ENCODE peak calls at places on chromosomes 4 and X, in six cellular contexts. One of them, this sample, is unnamed.

GRCh38 chrX:76454456-76454927 is 27.0 kb downstream of the MAGEE1 start:
- DNase-seq in heart left ventricle: no peak
- DNase-seq in GM12891: no peak
- DNase-seq in ovary: no peak
- DNase-seq in HCT116: peak
- DNase-seq in GM12892: no peak
- DNase-seq in this sample: no peak

GRCh38 chr4:4339504-4340085 is 47.3 kb upstream of the NSG1 start:
- DNase-seq in heart left ventricle: peak
- DNase-seq in HCT116: no peak
- DNase-seq in GM12892: no peak
- DNase-seq in ovary: no peak
- DNase-seq in GM12891: no peak
- DNase-seq in this sample: no peak

GRCh38 chrX:102958794-102959193 is 21.7 kb downstream of the RAB40AL start:
- DNase-seq in ovary: no peak
- DNase-seq in HCT116: no peak
- DNase-seq in GM12892: no peak
- DNase-seq in heart left ventricle: no peak
- DNase-seq in GM12891: no peak
- DNase-seq in this sample: no peak

GRCh38 chrX:92209936-92210335 is 430.8 kb downstream of the PCDH11X start:
- DNase-seq in ovary: no peak
- DNase-seq in HCT116: no peak
- DNase-seq in GM12892: no peak
- DNase-seq in GM12891: no peak
- DNase-seq in heart left ventricle: no peak
- DNase-seq in this sample: no peak

GRCh38 chr4:99536148-99536728 is 25.4 kb downstream of the C4orf17 start:
- DNase-seq in GM12892: no peak
- DNase-seq in HCT116: no peak
- DNase-seq in heart left ventricle: peak
- DNase-seq in GM12891: no peak
- DNase-seq in ovary: no peak
- DNase-seq in this sample: no peak

GRCh38 chr4:27684501-27685077 is 823.9 kb downstream of the STIM2 start:
- DNase-seq in heart left ventricle: peak
- DNase-seq in ovary: no peak
- DNase-seq in GM12891: no peak
- DNase-seq in HCT116: peak
- DNase-seq in GM12892: no peak
- DNase-seq in this sample: no peak

GRCh38 chrX:29746326-29746725 is 469.0 kb upstream of the MAGEB2 start:
- DNase-seq in ovary: no peak
- DNase-seq in heart left ventricle: no peak
- DNase-seq in HCT116: no peak
- DNase-seq in GM12892: no peak
- DNase-seq in GM12891: no peak
- DNase-seq in this sample: no peak

GRCh38 chrX:17741123-17741511 is 3.8 kb downstream of the SCML1 start:
- DNase-seq in GM12892: no peak
- DNase-seq in ovary: no peak
- DNase-seq in GM12891: no peak
- DNase-seq in heart left ventricle: no peak
- DNase-seq in HCT116: no peak
- DNase-seq in this sample: no peak

GRCh38 chr4:140790765-140791164 is 34.6 kb upstream of the TBC1D9 start:
- DNase-seq in GM12892: peak
- DNase-seq in heart left ventricle: peak
- DNase-seq in ovary: no peak
- DNase-seq in GM12891: peak
- DNase-seq in HCT116: no peak
- DNase-seq in this sample: peak

GRCh38 chr4:142559986-142560385 is 286.1 kb downstream of the INPP4B start:
- DNase-seq in GM12891: no peak
- DNase-seq in ovary: no peak
- DNase-seq in GM12892: no peak
- DNase-seq in heart left ventricle: no peak
- DNase-seq in HCT116: no peak
- DNase-seq in this sample: no peak

GRCh38 chr4:83356899-83357661 is 22.4 kb upstream of the HPSE start:
- DNase-seq in heart left ventricle: no peak
- DNase-seq in ovary: no peak
- DNase-seq in HCT116: peak
- DNase-seq in GM12892: no peak
- DNase-seq in GM12891: no peak
- DNase-seq in this sample: peak

GRCh38 chrX:47247206-47247998 is 14.6 kb downstream of the USP11 start:
- DNase-seq in GM12892: no peak
- DNase-seq in HCT116: no peak
- DNase-seq in ovary: no peak
- DNase-seq in GM12891: no peak
- DNase-seq in heart left ventricle: no peak
- DNase-seq in this sample: peak

GRCh38 chrX:341541-342101 is 23.0 kb upstream of the GTPBP6 start:
- DNase-seq in GM12892: no peak
- DNase-seq in heart left ventricle: peak
- DNase-seq in GM12891: no peak
- DNase-seq in HCT116: no peak
- DNase-seq in ovary: peak
- DNase-seq in this sample: no peak

GRCh38 chrX:118730500-118731247 is 3.3 kb downstream of the IL13RA1 start:
- DNase-seq in GM12892: no peak
- DNase-seq in HCT116: no peak
- DNase-seq in GM12891: no peak
- DNase-seq in ovary: no peak
- DNase-seq in heart left ventricle: no peak
- DNase-seq in this sample: no peak

GRCh38 chr4:28518781-28519180 is 1658.1 kb downstream of the STIM2 start:
- DNase-seq in ovary: no peak
- DNase-seq in heart left ventricle: no peak
- DNase-seq in HCT116: no peak
- DNase-seq in GM12892: no peak
- DNase-seq in GM12891: no peak
- DNase-seq in this sample: no peak

GRCh38 chr4:125244848-125245450 is 69.8 kb upstream of the FAT4 start:
- DNase-seq in GM12892: no peak
- DNase-seq in GM12891: no peak
- DNase-seq in ovary: no peak
- DNase-seq in heart left ventricle: no peak
- DNase-seq in HCT116: no peak
- DNase-seq in this sample: no peak

GRCh38 chr4:94960703-94961102 is 202.9 kb downstream of the BMPR1B start:
- DNase-seq in ovary: no peak
- DNase-seq in heart left ventricle: no peak
- DNase-seq in HCT116: no peak
- DNase-seq in GM12891: no peak
- DNase-seq in GM12892: no peak
- DNase-seq in this sample: no peak

GRCh38 chr4:66555301-66555700 is 885.0 kb upstream of the EPHA5 start:
- DNase-seq in HCT116: no peak
- DNase-seq in GM12891: no peak
- DNase-seq in heart left ventricle: no peak
- DNase-seq in GM12892: no peak
- DNase-seq in ovary: no peak
- DNase-seq in this sample: no peak

GRCh38 chr4:155207534-155208257 is 740 bp upstream of the NPY2R start:
- DNase-seq in ovary: no peak
- DNase-seq in heart left ventricle: no peak
- DNase-seq in GM12891: no peak
- DNase-seq in GM12892: no peak
- DNase-seq in HCT116: no peak
- DNase-seq in this sample: no peak

GRCh38 chr4:172356002-172356401 is 542.8 kb downstream of the GALNTL6 start:
- DNase-seq in heart left ventricle: no peak
- DNase-seq in GM12891: no peak
- DNase-seq in ovary: no peak
- DNase-seq in GM12892: no peak
- DNase-seq in HCT116: no peak
- DNase-seq in this sample: no peak

GRCh38 chr4:173272314-173272713 is 61.8 kb downstream of the HMGB2 start:
- DNase-seq in GM12891: no peak
- DNase-seq in HCT116: no peak
- DNase-seq in ovary: no peak
- DNase-seq in GM12892: no peak
- DNase-seq in heart left ventricle: no peak
- DNase-seq in this sample: no peak

GRCh38 chr4:1868912-1869311 is 2.3 kb upstream of the NSD2 start:
- DNase-seq in ovary: no peak
- DNase-seq in heart left ventricle: no peak
- DNase-seq in HCT116: no peak
- DNase-seq in GM12891: no peak
- DNase-seq in GM12892: no peak
- DNase-seq in this sample: no peak

GRCh38 chr4:1871471-1872021 is 353 bp downstream of the NSD2 start:
- DNase-seq in GM12892: no peak
- DNase-seq in ovary: peak
- DNase-seq in heart left ventricle: peak
- DNase-seq in GM12891: no peak
- DNase-seq in HCT116: no peak
- DNase-seq in this sample: no peak

GRCh38 chr4:1869530-1870327 is 1.5 kb upstream of the NSD2 start:
- DNase-seq in GM12892: no peak
- DNase-seq in HCT116: no peak
- DNase-seq in ovary: no peak
- DNase-seq in GM12891: no peak
- DNase-seq in heart left ventricle: peak
- DNase-seq in this sample: no peak

GRCh38 chr4:1870328-1870577 is 940 bp upstream of the NSD2 start:
- DNase-seq in heart left ventricle: peak
- DNase-seq in GM12892: peak
- DNase-seq in ovary: peak
- DNase-seq in HCT116: peak
- DNase-seq in GM12891: peak
- DNase-seq in this sample: peak

DNA sequence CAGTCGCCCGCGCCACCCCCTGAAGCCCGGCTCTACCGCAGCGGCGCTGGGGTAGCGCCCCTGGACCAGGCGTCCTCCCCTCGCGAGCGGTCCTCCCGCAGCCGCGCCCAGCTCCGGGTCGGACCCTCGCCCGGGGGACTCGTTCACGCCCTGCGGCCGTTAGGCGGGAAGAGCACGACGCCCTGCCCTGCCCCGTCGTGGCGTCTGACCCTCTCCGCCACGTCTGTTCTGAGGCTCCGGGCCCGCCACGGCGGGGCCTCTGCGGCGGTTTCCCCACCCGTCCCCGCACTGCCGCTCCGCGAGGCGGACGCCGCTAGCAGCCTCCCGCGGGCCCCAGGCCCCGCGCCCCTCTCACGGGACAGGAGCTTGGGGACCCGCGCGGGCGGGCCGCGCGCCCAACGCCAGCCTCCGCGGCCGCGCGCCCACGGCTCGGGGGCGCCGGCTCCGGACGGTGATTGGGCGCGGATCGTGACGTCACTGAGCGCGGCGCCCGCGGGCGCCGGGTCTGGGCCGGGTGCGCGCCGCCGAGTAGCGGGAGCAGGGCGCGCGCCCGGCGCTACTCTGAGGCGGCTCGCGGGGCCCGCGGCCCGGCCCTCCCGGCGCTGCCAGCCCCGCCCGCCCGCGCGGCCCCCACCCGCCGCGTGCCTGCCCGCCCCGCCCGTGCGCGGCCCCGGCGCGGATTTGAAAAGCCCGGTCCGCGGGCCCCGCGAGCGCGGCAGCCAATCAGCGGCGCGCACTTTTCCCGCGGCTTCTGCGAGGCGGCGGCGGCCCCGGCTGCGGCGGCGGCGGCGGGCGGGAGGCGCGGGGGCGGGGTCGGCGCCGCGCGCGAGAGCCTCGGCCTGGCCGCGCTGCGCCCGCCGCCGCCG is at the start of gene NSD2:
- DNase-seq in heart left ventricle: peak
- DNase-seq in GM12892: peak
- DNase-seq in ovary: peak
- DNase-seq in HCT116: peak
- DNase-seq in GM12891: peak
- DNase-seq in this sample: peak
- TF ChIP-seq POLR2A in heart left ventricle: peak
- TF ChIP-seq POLR2A in GM12892: peak
- TF ChIP-seq POLR2A in ovary: peak
- TF ChIP-seq POLR2A in HCT116: peak
- TF ChIP-seq POLR2A in GM12891: peak
- TF ChIP-seq POLR2A in this sample: peak

GRCh38 chrX:41441934-41442823 is 5.0 kb upstream of the NYX start:
- DNase-seq in heart left ventricle: peak
- DNase-seq in HCT116: peak
- DNase-seq in GM12892: peak
- DNase-seq in GM12891: peak
- DNase-seq in ovary: peak
- DNase-seq in this sample: no peak
- TF ChIP-seq POLR2A in heart left ventricle: peak
- TF ChIP-seq POLR2A in HCT116: no peak
- TF ChIP-seq POLR2A in GM12892: no peak
- TF ChIP-seq POLR2A in GM12891: no peak
- TF ChIP-seq POLR2A in ovary: no peak
- TF ChIP-seq POLR2A in this sample: no peak

DNA sequence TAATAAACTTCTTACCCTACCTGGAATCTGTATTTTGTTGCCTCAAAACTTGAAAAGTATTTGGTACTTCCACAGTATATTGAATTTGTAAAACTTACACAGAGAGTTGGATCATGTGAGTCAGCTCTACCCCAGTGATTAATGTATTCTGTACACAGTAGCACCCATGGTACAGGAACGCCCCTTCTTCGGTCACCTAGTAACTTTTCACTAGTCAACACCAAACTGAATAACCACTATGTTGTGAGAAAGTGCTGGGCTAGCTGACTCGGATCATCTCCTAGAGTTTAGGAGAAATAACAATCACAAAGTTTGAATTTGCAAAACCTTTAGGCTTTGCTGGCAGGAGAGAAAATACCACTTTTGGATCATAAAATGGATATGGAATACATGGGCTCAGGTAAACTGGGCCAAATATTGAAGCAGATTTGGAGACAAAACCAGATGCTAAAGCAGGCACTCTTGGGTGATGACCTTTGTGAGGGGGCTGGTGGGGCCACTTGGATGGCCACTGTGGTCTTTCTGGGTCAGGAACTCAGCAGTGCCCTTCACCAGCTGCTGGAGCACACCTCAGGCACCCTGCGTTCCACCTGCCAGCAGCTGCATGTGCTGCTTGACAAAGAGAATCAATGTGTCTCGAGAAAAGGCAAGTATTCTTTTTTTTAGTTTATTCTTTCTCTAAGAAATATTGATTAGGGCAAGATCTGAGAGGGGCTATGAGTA is at the start of gene DTHD1:
- DNase-seq in heart left ventricle: no peak
- DNase-seq in GM12891: no peak
- DNase-seq in ovary: no peak
- DNase-seq in GM12892: no peak
- DNase-seq in HCT116: no peak
- DNase-seq in this sample: no peak
- TF ChIP-seq POLR2A in heart left ventricle: no peak
- TF ChIP-seq POLR2A in GM12891: no peak
- TF ChIP-seq POLR2A in ovary: no peak
- TF ChIP-seq POLR2A in GM12892: no peak
- TF ChIP-seq POLR2A in HCT116: no peak
- TF ChIP-seq POLR2A in this sample: no peak

DNA sequence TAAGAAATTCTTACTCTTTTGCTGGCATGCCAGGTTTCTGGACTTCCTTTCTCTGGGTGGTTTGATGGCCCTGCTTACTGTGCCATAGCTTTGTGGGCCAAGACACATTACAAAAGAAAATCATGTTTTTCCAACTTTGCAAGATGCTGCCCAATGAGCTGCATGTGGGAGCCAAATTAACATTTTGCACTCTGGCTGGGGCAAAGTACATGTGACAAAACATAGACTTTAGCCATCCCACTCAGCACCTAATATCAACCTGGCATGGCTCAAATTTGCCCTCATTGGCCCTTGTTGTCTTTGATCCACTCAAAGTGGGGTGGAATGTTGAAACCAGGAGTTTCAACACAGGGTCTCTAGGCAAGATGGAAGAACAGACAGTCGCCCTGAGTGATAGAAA is 40.0 kb upstream of the DYNLT3 start:
- DNase-seq in GM12891: no peak
- DNase-seq in HCT116: no peak
- DNase-seq in GM12892: no peak
- DNase-seq in heart left ventricle: no peak
- DNase-seq in ovary: no peak
- DNase-seq in this sample: no peak
- TF ChIP-seq POLR2A in GM12891: no peak
- TF ChIP-seq POLR2A in HCT116: no peak
- TF ChIP-seq POLR2A in GM12892: no peak
- TF ChIP-seq POLR2A in heart left ventricle: no peak
- TF ChIP-seq POLR2A in ovary: no peak
- TF ChIP-seq POLR2A in this sample: no peak

This sample was measured in H54.